ENCODE peak calls at places on chromosomes 13 and 19, in ten cellular contexts. One of them, this sample, is unnamed. For H3K4me1, the result is how much of the 10 kb centered on the place peaks cover.

GRCh38 chr19:4693078-4693350 is 22.9 kb upstream of the MYDGF start:
- DNase-seq in naive thymus-derived CD4-positive, alpha-beta T cell: no peak
- DNase-seq in neural progenitor cell: no peak
- DNase-seq in cardiac muscle cell: no peak
- DNase-seq in Panc1: no peak
- DNase-seq in lower lobe of right lung: no peak
- DNase-seq in neuronal stem cell: no peak
- DNase-seq in IMR-90: no peak
- DNase-seq in esophagus squamous epithelium: no peak
- DNase-seq in SK-N-SH: no peak
- DNase-seq in this sample: no peak

GRCh38 chr19:42255766-42256750 is 1.1 kb upstream of the ERF start:
- DNase-seq in naive thymus-derived CD4-positive, alpha-beta T cell: no peak
- DNase-seq in neural progenitor cell: peak
- DNase-seq in cardiac muscle cell: peak
- DNase-seq in Panc1: no peak
- DNase-seq in lower lobe of right lung: no peak
- DNase-seq in neuronal stem cell: peak
- DNase-seq in IMR-90: peak
- DNase-seq in esophagus squamous epithelium: no peak
- DNase-seq in SK-N-SH: peak
- DNase-seq in this sample: no peak

GRCh38 chr13:97332725-97333124 is 101.2 kb upstream of the RAP2A start:
- DNase-seq in naive thymus-derived CD4-positive, alpha-beta T cell: no peak
- DNase-seq in neural progenitor cell: no peak
- DNase-seq in cardiac muscle cell: no peak
- DNase-seq in Panc1: no peak
- DNase-seq in lower lobe of right lung: no peak
- DNase-seq in neuronal stem cell: no peak
- DNase-seq in IMR-90: no peak
- DNase-seq in esophagus squamous epithelium: no peak
- DNase-seq in SK-N-SH: no peak
- DNase-seq in this sample: no peak

GRCh38 chr13:113291997-113292862 is 4.8 kb upstream of the LAMP1 start:
- DNase-seq in naive thymus-derived CD4-positive, alpha-beta T cell: peak
- DNase-seq in neural progenitor cell: peak
- DNase-seq in cardiac muscle cell: peak
- DNase-seq in Panc1: no peak
- DNase-seq in lower lobe of right lung: peak
- DNase-seq in neuronal stem cell: no peak
- DNase-seq in IMR-90: peak
- DNase-seq in esophagus squamous epithelium: no peak
- DNase-seq in SK-N-SH: peak
- DNase-seq in this sample: no peak

GRCh38 chr13:29472317-29472961 is 123.0 kb downstream of the SLC7A1 start:
- DNase-seq in naive thymus-derived CD4-positive, alpha-beta T cell: peak
- DNase-seq in neural progenitor cell: peak
- DNase-seq in cardiac muscle cell: peak
- DNase-seq in Panc1: peak
- DNase-seq in lower lobe of right lung: no peak
- DNase-seq in neuronal stem cell: no peak
- DNase-seq in IMR-90: peak
- DNase-seq in esophagus squamous epithelium: no peak
- DNase-seq in SK-N-SH: peak
- DNase-seq in this sample: peak

GRCh38 chr19:55156202-55157063 is 1.1 kb downstream of the TNNI3 start:
- DNase-seq in naive thymus-derived CD4-positive, alpha-beta T cell: no peak
- DNase-seq in neural progenitor cell: peak
- DNase-seq in cardiac muscle cell: peak
- DNase-seq in Panc1: peak
- DNase-seq in lower lobe of right lung: no peak
- DNase-seq in neuronal stem cell: peak
- DNase-seq in IMR-90: peak
- DNase-seq in esophagus squamous epithelium: no peak
- DNase-seq in SK-N-SH: peak
- DNase-seq in this sample: no peak

GRCh38 chr13:30148171-30148754 is 159.1 kb downstream of the KATNAL1 start:
- DNase-seq in naive thymus-derived CD4-positive, alpha-beta T cell: peak
- DNase-seq in neural progenitor cell: no peak
- DNase-seq in cardiac muscle cell: no peak
- DNase-seq in Panc1: no peak
- DNase-seq in lower lobe of right lung: no peak
- DNase-seq in neuronal stem cell: no peak
- DNase-seq in IMR-90: no peak
- DNase-seq in esophagus squamous epithelium: no peak
- DNase-seq in SK-N-SH: no peak
- DNase-seq in this sample: no peak

GRCh38 chr19:4583961-4584669 is 24.6 kb upstream of the SEMA6B start:
- DNase-seq in naive thymus-derived CD4-positive, alpha-beta T cell: no peak
- DNase-seq in neural progenitor cell: peak
- DNase-seq in cardiac muscle cell: peak
- DNase-seq in Panc1: no peak
- DNase-seq in lower lobe of right lung: no peak
- DNase-seq in neuronal stem cell: peak
- DNase-seq in IMR-90: no peak
- DNase-seq in esophagus squamous epithelium: no peak
- DNase-seq in SK-N-SH: peak
- DNase-seq in this sample: no peak

GRCh38 chr13:47117268-47117667 is 220.4 kb upstream of the HTR2A start:
- DNase-seq in naive thymus-derived CD4-positive, alpha-beta T cell: no peak
- DNase-seq in neural progenitor cell: no peak
- DNase-seq in cardiac muscle cell: peak
- DNase-seq in Panc1: no peak
- DNase-seq in lower lobe of right lung: no peak
- DNase-seq in neuronal stem cell: no peak
- DNase-seq in IMR-90: peak
- DNase-seq in esophagus squamous epithelium: no peak
- DNase-seq in SK-N-SH: no peak
- DNase-seq in this sample: no peak

GRCh38 chr19:53455828-53456227 is 11.7 kb upstream of the ZNF813 start:
- DNase-seq in naive thymus-derived CD4-positive, alpha-beta T cell: no peak
- DNase-seq in neural progenitor cell: no peak
- DNase-seq in cardiac muscle cell: no peak
- DNase-seq in Panc1: no peak
- DNase-seq in lower lobe of right lung: no peak
- DNase-seq in neuronal stem cell: no peak
- DNase-seq in IMR-90: no peak
- DNase-seq in esophagus squamous epithelium: no peak
- DNase-seq in SK-N-SH: no peak
- DNase-seq in this sample: no peak

GRCh38 chr19:889662-890295 is 3.2 kb downstream of the MED16 start:
- DNase-seq in naive thymus-derived CD4-positive, alpha-beta T cell: no peak
- DNase-seq in neural progenitor cell: no peak
- DNase-seq in cardiac muscle cell: no peak
- DNase-seq in Panc1: no peak
- DNase-seq in lower lobe of right lung: no peak
- DNase-seq in neuronal stem cell: no peak
- DNase-seq in IMR-90: no peak
- DNase-seq in esophagus squamous epithelium: no peak
- DNase-seq in SK-N-SH: no peak
- DNase-seq in this sample: no peak

GRCh38 chr19:56508282-56508778 is 675 bp downstream of the ZNF471 start:
- DNase-seq in naive thymus-derived CD4-positive, alpha-beta T cell: no peak
- DNase-seq in neural progenitor cell: no peak
- DNase-seq in cardiac muscle cell: no peak
- DNase-seq in Panc1: no peak
- DNase-seq in lower lobe of right lung: no peak
- DNase-seq in neuronal stem cell: no peak
- DNase-seq in IMR-90: no peak
- DNase-seq in esophagus squamous epithelium: no peak
- DNase-seq in SK-N-SH: no peak
- DNase-seq in this sample: no peak

GRCh38 chr19:37986048-37986750 is 79.2 kb downstream of the SIPA1L3 start:
- DNase-seq in naive thymus-derived CD4-positive, alpha-beta T cell: no peak
- DNase-seq in neural progenitor cell: no peak
- DNase-seq in cardiac muscle cell: no peak
- DNase-seq in Panc1: no peak
- DNase-seq in lower lobe of right lung: no peak
- DNase-seq in neuronal stem cell: no peak
- DNase-seq in IMR-90: no peak
- DNase-seq in esophagus squamous epithelium: no peak
- DNase-seq in SK-N-SH: no peak
- DNase-seq in this sample: no peak

GRCh38 chr19:48926909-48927308 is 6.6 kb upstream of the DHDH start:
- DNase-seq in naive thymus-derived CD4-positive, alpha-beta T cell: peak
- DNase-seq in neural progenitor cell: no peak
- DNase-seq in cardiac muscle cell: peak
- DNase-seq in Panc1: peak
- DNase-seq in lower lobe of right lung: peak
- DNase-seq in neuronal stem cell: no peak
- DNase-seq in IMR-90: peak
- DNase-seq in esophagus squamous epithelium: no peak
- DNase-seq in SK-N-SH: no peak
- DNase-seq in this sample: no peak

GRCh38 chr19:7947939-7948338 is 4.5 kb upstream of the TIMM44 start:
- DNase-seq in naive thymus-derived CD4-positive, alpha-beta T cell: no peak
- DNase-seq in neural progenitor cell: no peak
- DNase-seq in cardiac muscle cell: peak
- DNase-seq in Panc1: no peak
- DNase-seq in lower lobe of right lung: no peak
- DNase-seq in neuronal stem cell: no peak
- DNase-seq in IMR-90: peak
- DNase-seq in esophagus squamous epithelium: no peak
- DNase-seq in SK-N-SH: no peak
- DNase-seq in this sample: no peak

GRCh38 chr13:20514866-20515265 is 10.8 kb downstream of the CRYL1 start:
- DNase-seq in naive thymus-derived CD4-positive, alpha-beta T cell: no peak
- DNase-seq in neural progenitor cell: no peak
- DNase-seq in cardiac muscle cell: no peak
- DNase-seq in Panc1: no peak
- DNase-seq in lower lobe of right lung: no peak
- DNase-seq in neuronal stem cell: no peak
- DNase-seq in IMR-90: no peak
- DNase-seq in esophagus squamous epithelium: no peak
- DNase-seq in SK-N-SH: no peak
- DNase-seq in this sample: no peak

GRCh38 chr13:26558074-26558805 is 757 bp downstream of the WASF3 start:
- DNase-seq in naive thymus-derived CD4-positive, alpha-beta T cell: no peak
- DNase-seq in neural progenitor cell: peak
- DNase-seq in cardiac muscle cell: peak
- DNase-seq in Panc1: no peak
- DNase-seq in lower lobe of right lung: peak
- DNase-seq in neuronal stem cell: peak
- DNase-seq in IMR-90: peak
- DNase-seq in esophagus squamous epithelium: no peak
- DNase-seq in SK-N-SH: peak
- DNase-seq in this sample: no peak
- H3K27ac ChIP-seq in naive thymus-derived CD4-positive, alpha-beta T cell: no peak
- H3K27ac ChIP-seq in neural progenitor cell: peak
- H3K27ac ChIP-seq in cardiac muscle cell: no peak
- H3K27ac ChIP-seq in Panc1: no peak
- H3K27ac ChIP-seq in lower lobe of right lung: peak
- H3K27ac ChIP-seq in neuronal stem cell: peak
- H3K27ac ChIP-seq in IMR-90: peak
- H3K27ac ChIP-seq in esophagus squamous epithelium: peak
- H3K27ac ChIP-seq in SK-N-SH: peak
- H3K27ac ChIP-seq in this sample: no peak

DNA sequence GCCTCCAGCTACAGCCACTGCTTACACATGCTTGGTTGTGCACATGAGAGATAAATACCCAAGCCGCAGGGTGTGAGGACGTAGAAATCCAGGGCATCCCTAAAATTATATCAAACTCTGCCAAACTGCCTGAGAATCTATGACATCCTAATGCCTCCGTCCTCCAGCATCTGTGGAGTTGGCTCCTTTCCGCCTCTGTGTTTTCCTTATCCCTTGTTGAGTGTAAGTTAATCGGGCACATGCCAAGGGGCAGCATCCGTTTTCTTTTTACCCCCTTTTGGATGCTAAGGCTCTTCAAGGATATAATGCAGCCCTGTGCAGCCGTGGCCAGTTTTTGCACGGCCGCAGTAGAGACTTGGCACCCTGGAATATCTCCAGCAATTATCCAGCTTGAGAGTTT is 66.5 kb downstream of the COL4A2 start:
- DNase-seq in naive thymus-derived CD4-positive, alpha-beta T cell: no peak
- DNase-seq in neural progenitor cell: no peak
- DNase-seq in cardiac muscle cell: no peak
- DNase-seq in Panc1: no peak
- DNase-seq in lower lobe of right lung: no peak
- DNase-seq in neuronal stem cell: no peak
- DNase-seq in IMR-90: no peak
- DNase-seq in esophagus squamous epithelium: no peak
- DNase-seq in SK-N-SH: no peak
- DNase-seq in this sample: no peak
- H3K4me1 ChIP-seq in naive thymus-derived CD4-positive, alpha-beta T cell: under half
- H3K4me1 ChIP-seq in neural progenitor cell: under half
- H3K4me1 ChIP-seq in cardiac muscle cell: under half
- H3K4me1 ChIP-seq in Panc1: under half
- H3K4me1 ChIP-seq in lower lobe of right lung: under half
- H3K4me1 ChIP-seq in neuronal stem cell: under half
- H3K4me1 ChIP-seq in IMR-90: under half
- H3K4me1 ChIP-seq in esophagus squamous epithelium: under half
- H3K4me1 ChIP-seq in SK-N-SH: under half
- H3K4me1 ChIP-seq in this sample: under half

DNA sequence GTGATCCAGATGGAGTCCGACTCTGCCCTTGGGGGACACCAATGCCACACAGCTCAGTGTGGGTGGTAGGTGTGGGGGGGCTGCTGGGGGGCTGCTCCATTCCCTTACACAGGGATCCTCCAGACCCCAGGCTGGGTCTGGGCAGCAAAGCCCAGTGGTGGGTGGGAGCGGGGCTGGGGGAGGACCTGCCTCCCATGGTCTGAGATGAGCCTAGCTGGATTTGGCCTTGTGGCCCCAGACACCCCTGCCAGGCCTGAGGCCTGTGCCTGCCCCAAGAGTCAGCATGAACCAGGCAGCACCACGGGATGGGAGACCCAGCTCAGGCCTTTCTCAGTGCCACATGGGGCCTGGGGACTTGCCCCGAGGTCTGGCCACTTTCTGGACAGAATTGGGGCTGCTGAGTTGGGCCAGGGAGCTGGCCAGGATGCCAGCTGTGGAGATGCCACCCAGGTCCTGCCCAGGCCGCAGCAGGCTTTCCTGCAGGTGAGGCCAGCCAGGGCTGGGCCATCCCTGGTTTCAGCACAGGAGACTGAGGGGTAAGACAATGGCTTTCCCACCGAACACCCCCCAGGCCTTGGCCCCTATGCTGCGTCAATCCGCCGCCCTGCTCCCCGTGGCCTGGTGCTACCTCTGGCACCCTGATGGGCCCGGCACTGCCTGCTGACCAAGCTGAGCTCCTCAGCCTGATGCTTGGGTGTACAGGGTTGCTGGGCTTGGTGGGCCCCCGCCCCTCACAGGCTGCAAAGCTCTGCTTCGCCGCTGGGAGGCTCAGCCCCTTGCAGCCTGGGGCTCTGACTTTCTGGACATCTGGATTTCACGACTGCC is 24.2 kb downstream of the CEBPG start:
- DNase-seq in naive thymus-derived CD4-positive, alpha-beta T cell: no peak
- DNase-seq in neural progenitor cell: peak
- DNase-seq in cardiac muscle cell: no peak
- DNase-seq in Panc1: no peak
- DNase-seq in lower lobe of right lung: peak
- DNase-seq in neuronal stem cell: no peak
- DNase-seq in IMR-90: no peak
- DNase-seq in esophagus squamous epithelium: no peak
- DNase-seq in SK-N-SH: peak
- DNase-seq in this sample: no peak
- H3K27ac ChIP-seq in naive thymus-derived CD4-positive, alpha-beta T cell: no peak
- H3K27ac ChIP-seq in neural progenitor cell: no peak
- H3K27ac ChIP-seq in cardiac muscle cell: no peak
- H3K27ac ChIP-seq in Panc1: no peak
- H3K27ac ChIP-seq in lower lobe of right lung: no peak
- H3K27ac ChIP-seq in neuronal stem cell: no peak
- H3K27ac ChIP-seq in IMR-90: no peak
- H3K27ac ChIP-seq in esophagus squamous epithelium: no peak
- H3K27ac ChIP-seq in SK-N-SH: no peak
- H3K27ac ChIP-seq in this sample: no peak

GRCh38 chr19:18292810-18293641 is 11.6 kb upstream of the JUND start:
- DNase-seq in naive thymus-derived CD4-positive, alpha-beta T cell: no peak
- DNase-seq in neural progenitor cell: peak
- DNase-seq in cardiac muscle cell: peak
- DNase-seq in Panc1: no peak
- DNase-seq in lower lobe of right lung: peak
- DNase-seq in neuronal stem cell: peak
- DNase-seq in IMR-90: peak
- DNase-seq in esophagus squamous epithelium: no peak
- DNase-seq in SK-N-SH: peak
- DNase-seq in this sample: no peak
- H3K4me1 ChIP-seq in naive thymus-derived CD4-positive, alpha-beta T cell: under half
- H3K4me1 ChIP-seq in neural progenitor cell: under half
- H3K4me1 ChIP-seq in cardiac muscle cell: under half
- H3K4me1 ChIP-seq in Panc1: under half
- H3K4me1 ChIP-seq in lower lobe of right lung: under half
- H3K4me1 ChIP-seq in neuronal stem cell: under half
- H3K4me1 ChIP-seq in IMR-90: under half
- H3K4me1 ChIP-seq in esophagus squamous epithelium: under half
- H3K4me1 ChIP-seq in SK-N-SH: under half
- H3K4me1 ChIP-seq in this sample: under half

This sample was measured in iPS DF 6.9.